ENCODE peak calls at places on chromosome X, in six cellular contexts. F, G, Q, Z, C and T are unnamed samples.

GRCh38 chrX:38221391-38221929 is 789 bp upstream of the SRPX start:
- DNase-seq in C (no peak), G (no peak), Q (no peak), Z (no peak), F (no peak), T (no peak)

GRCh38 chrX:139881130-139881529 is 51.7 kb downstream of the ATP11C start:
- DNase-seq in Z (no peak), F (no peak), C (no peak), Q (peak), G (no peak), T (no peak)

GRCh38 chrX:151789179-151789800 is 54.7 kb downstream of the CNGA2 start:
- DNase-seq in Q (peak), G (peak), C (no peak), Z (no peak), F (no peak), T (no peak)

GRCh38 chrX:12767856-12768255 is 23.4 kb upstream of the PRPS2 start:
- DNase-seq in Z (no peak), G (no peak), F (no peak), Q (no peak), C (no peak), T (no peak)

GRCh38 chrX:41602946-41603345 is 85.8 kb upstream of the GPR34 start:
- DNase-seq in F (no peak), Z (no peak), Q (peak), C (no peak), G (no peak), T (no peak)

GRCh38 chrX:45515262-45516215 is 314.9 kb upstream of the DIPK2B start:
- DNase-seq in Z (peak), F (peak), G (peak), C (peak), Q (peak), T (peak)

GRCh38 chrX:153861733-153862300 is 24.2 kb downstream of the L1CAM start:
- DNase-seq in G (no peak), Q (no peak), F (no peak), C (no peak), Z (no peak), T (no peak)

GRCh38 chrX:68945603-68946228 is 116.9 kb downstream of the EFNB1 start:
- DNase-seq in Z (no peak), Q (peak), F (no peak), G (no peak), C (no peak), T (no peak)